ENCODE peak calls at places on chromosomes 3 and 15, in eight cellular contexts. X is GM23338, V is IMR-90, O is endothelial cell of umbilical vein, M is stomach, R is colonic mucosa, K is tibial nerve, J is Peyer's patch. N is an unnamed sample.

GRCh38 chr15:58043192-58043903 is 22.2 kb downstream of the ALDH1A2 start:
- DNase-seq in M (peak; percentile 66), J (peak; percentile 81), X (peak; percentile 51), V (peak; percentile 39), K (peak; percentile 63), R (peak; percentile 52), O (peak; percentile 65), N (no peak)

GRCh38 chr3:15280853-15281532 is 51.4 kb downstream of the SH3BP5 start:
- DNase-seq in O (no peak), J (peak; percentile 63), X (no peak), M (no peak), K (no peak), V (no peak), R (peak; percentile 42), N (no peak)

GRCh38 chr15:67101981-67102929 is 36.9 kb downstream of the SMAD3 start:
- DNase-seq in X (no peak), K (no peak), V (peak; percentile 87), M (no peak), O (peak; percentile 77), J (no peak), R (no peak), N (no peak)

GRCh38 chr3:24088782-24089181 is 143.7 kb downstream of the NR1D2 start:
- DNase-seq in R (no peak), O (no peak), K (no peak), J (no peak), M (no peak), V (peak; percentile 41), X (peak; percentile 63), N (no peak)

GRCh38 chr3:48503406-48504050 is 446 bp downstream of the SHISA5 start:
- DNase-seq in J (peak; percentile 66), M (peak; percentile 54), K (peak; percentile 50), X (peak; percentile 65), O (peak; percentile 46), R (peak; percentile 37), V (peak; percentile 42), N (peak; percentile 49)

GRCh38 chr15:38652998-38653397 is 88.4 kb upstream of the RASGRP1 start:
- DNase-seq in X (peak; percentile 20), J (peak; percentile 83), O (no peak), V (no peak), K (no peak), M (no peak), R (peak; percentile 26), N (no peak)

GRCh38 chr3:177652556-177653290 is 455.4 kb upstream of the TBL1XR1 start:
- DNase-seq in R (no peak), X (no peak), O (no peak), V (no peak), J (no peak), M (no peak), K (no peak), N (no peak)

GRCh38 chr15:44193651-44194396 is 1.2 kb downstream of the FRMD5 start:
- DNase-seq in X (peak; percentile 68), R (peak; percentile 21), J (no peak), V (peak; percentile 55), O (peak; percentile 55), M (no peak), K (no peak), N (no peak)

GRCh38 chr3:137808015-137808414 is 43.9 kb downstream of the SOX14 start:
- DNase-seq in V (no peak), J (no peak), O (no peak), R (no peak), X (peak; percentile 34), M (no peak), K (no peak), N (no peak)

GRCh38 chr15:71691700-71692417 is 118.5 kb upstream of the NR2E3 start:
- DNase-seq in K (peak; percentile 85), J (no peak), X (peak; percentile 15), O (no peak), M (peak; percentile 71), V (peak; percentile 95), R (no peak), N (no peak)

GRCh38 chr3:13288732-13289718 is 131.1 kb downstream of the NUP210 start:
- DNase-seq in R (no peak), M (no peak), K (no peak), X (no peak), V (peak; percentile 3), J (peak; percentile 33), O (no peak), N (no peak)

GRCh38 chr3:44584646-44585501 is at the start of gene ZNF660:
- DNase-seq in J (peak; percentile 49), O (peak; percentile 55), R (peak; percentile 40), X (peak; percentile 97), K (peak; percentile 21), V (peak; percentile 67), M (peak; percentile 27), N (peak; percentile 79)

GRCh38 chr3:148922467-148922866 is 57.4 kb downstream of the CPA3 start:
- DNase-seq in V (no peak), O (no peak), R (no peak), X (no peak), K (no peak), J (no peak), M (no peak), N (no peak)

GRCh38 chr3:141366285-141367037 is 1.8 kb upstream of the ZBTB38 start:
- DNase-seq in R (peak; percentile 60), K (peak; percentile 32), J (no peak), O (peak; percentile 80), X (no peak), M (peak; percentile 75), V (peak; percentile 99), N (no peak)

GRCh38 chr15:90638963-90639362 is 78.2 kb upstream of the BLM start:
- DNase-seq in R (no peak), J (no peak), K (no peak), V (no peak), M (no peak), O (no peak), X (no peak), N (no peak)

GRCh38 chr3:133662256-133662773 is 574 bp upstream of the TOPBP1 start:
- DNase-seq in R (peak; percentile 27), V (peak; percentile 27), M (no peak), X (peak; percentile 37), J (no peak), K (no peak), O (peak; percentile 30), N (no peak)

GRCh38 chr15:63877713-63878271 is 44.0 kb upstream of the HERC1 start:
- DNase-seq in K (no peak), M (no peak), X (no peak), O (no peak), V (no peak), J (no peak), R (no peak), N (no peak)

GRCh38 chr15:41503669-41504010 is 10.0 kb downstream of the ITPKA start:
- DNase-seq in V (no peak), X (no peak), M (peak; percentile 72), R (no peak), J (no peak), K (no peak), O (no peak), N (no peak)

GRCh38 chr3:14516738-14517345 is 23.3 kb downstream of the GRIP2 start:
- DNase-seq in V (no peak), J (peak; percentile 33), K (no peak), M (no peak), O (no peak), X (no peak), R (no peak), N (peak; percentile 37)

GRCh38 chr3:99895106-99895705 is 77.5 kb downstream of the CMSS1 start:
- DNase-seq in X (no peak), V (peak; percentile 41), M (no peak), R (no peak), J (no peak), O (no peak), K (no peak), N (no peak)

DNA sequence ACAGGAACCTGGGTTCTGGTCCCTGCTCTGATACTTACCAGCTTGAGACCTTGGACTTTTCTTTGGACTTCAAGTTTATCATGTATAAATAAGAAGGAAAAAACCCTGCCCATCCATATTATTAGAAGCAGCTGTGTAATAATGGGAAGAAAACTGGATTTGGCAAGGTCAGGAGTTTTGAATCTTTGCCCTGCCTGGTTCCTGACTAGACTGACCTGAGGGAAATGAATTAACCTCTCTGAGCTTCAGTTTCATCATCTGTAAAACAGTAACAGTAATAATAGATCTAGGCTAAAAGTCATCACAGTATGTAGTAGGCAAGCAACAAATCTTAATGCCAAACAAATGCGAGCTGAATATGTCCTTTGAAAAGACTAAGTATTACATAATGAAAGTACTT is 68.8 kb downstream of the FSIP1 start:
- DNase-seq in M (no peak), O (no peak), V (no peak), R (no peak), J (no peak), X (no peak), K (no peak), N (no peak)
- TF ChIP-seq CTCF in M (no peak), O (no peak), V (no peak), R (no peak), J (no peak), X (no peak), K (no peak), N (no peak)

DNA sequence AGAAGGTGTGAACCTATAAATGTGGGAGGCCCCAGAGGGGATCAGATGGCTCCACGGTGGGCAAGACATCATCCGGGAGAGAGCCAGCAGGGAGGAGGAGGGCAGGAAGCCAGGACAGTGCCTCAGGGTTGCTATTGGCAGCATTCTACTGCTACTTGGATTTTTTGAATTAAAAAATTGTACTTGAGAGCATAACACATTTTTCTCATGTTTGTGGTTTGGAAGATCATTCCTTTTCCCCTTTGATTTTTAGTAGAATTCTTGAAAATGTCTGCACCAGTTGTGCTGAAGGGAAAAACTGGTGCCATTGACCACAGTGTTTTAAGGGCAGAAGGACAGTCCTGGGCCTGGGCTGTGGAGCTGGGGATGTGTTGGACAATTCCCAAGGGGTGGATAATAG is 59.2 kb downstream of the LYZL4 start:
- DNase-seq in O (no peak), K (peak; percentile 13), J (no peak), V (peak; percentile 4), R (no peak), M (no peak), X (no peak), N (no peak)
- H3K4me1 ChIP-seq in O (no peaks in the 10 kb centered on the region), K (no peaks in the 10 kb centered on the region), J (no peaks in the 10 kb centered on the region), V (no peaks in the 10 kb centered on the region), R (no peaks in the 10 kb centered on the region), M (no peaks in the 10 kb centered on the region), X (no peaks in the 10 kb centered on the region), N (no peaks in the 10 kb centered on the region)

DNA sequence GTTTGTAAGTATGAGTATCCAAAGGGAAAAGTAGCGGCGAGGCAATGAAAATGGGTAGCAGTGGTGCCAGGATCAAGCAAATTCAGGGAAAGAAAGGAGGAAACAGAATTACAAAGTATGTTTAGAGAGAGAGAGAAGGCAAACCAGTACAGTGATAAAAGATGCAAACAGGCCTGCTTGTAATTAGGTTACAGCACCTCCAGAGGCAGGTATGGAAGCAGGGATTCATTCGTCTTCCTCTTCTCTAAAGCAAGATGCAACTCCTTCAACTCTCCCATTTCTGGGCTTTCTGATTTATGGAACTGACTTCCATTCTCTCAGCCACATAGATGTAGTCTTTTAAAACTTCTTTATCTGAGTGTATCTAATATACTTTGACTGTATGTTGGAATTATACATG is 68.0 kb downstream of the CRYBG3 start:
- DNase-seq in R (no peak), O (no peak), X (peak; percentile 50), M (no peak), K (no peak), J (no peak), V (no peak), N (no peak)
- TF ChIP-seq CTCF in R (no peak), O (no peak), X (no peak), M (no peak), K (no peak), J (no peak), V (no peak), N (no peak)

DNA sequence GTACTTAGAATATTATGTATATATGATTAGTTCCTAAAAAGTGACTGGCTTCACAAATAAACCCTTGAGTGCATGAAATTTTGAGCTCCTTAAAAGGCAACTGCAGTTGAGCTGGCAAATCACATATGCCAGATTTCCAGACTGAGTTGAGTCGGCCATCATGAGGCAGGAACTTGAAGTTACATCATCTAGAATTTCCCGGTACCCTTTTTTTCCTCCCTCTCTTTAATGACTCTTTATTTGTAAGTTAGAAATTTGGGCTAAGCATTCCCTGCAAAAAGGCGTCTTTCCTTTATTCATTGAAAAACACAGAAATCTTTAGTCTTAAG is 162.6 kb downstream of the FNDC3B start:
- DNase-seq in X (no peak), R (no peak), M (no peak), K (no peak), V (peak; percentile 96), O (peak; percentile 51), J (no peak), N (no peak)
- H3K4me1 ChIP-seq in X (peaks cover 25% of the 10 kb centered on the region), R (peaks cover 4% of the 10 kb centered on the region), M (peaks cover 37% of the 10 kb centered on the region), K (no peaks in the 10 kb centered on the region), V (peaks cover 19% of the 10 kb centered on the region), O (peaks cover 22% of the 10 kb centered on the region), J (no peaks in the 10 kb centered on the region), N (peaks cover 35% of the 10 kb centered on the region)